ENCODE peak calls at places on chromosomes 4 and X, in five cellular contexts. B is cardiac muscle cell, C is tibial artery, T is fibroblast of lung, G is MM.1S. U is an unnamed sample. For H3K4me1 and H3K27me3, the result is how much of the 10 kb centered on the place peaks cover.

GRCh38 chrX:149631293-149632165 is at the start of gene TMEM185A:
- DNase-seq in G (peak), T (peak), B (peak), C (peak), U (peak)

GRCh38 chr4:882646-883045 is 49.5 kb downstream of the GAK start:
- DNase-seq in T (no peak), B (no peak), C (no peak), G (no peak), U (no peak)

GRCh38 chr4:75634281-75634680 is 4.0 kb upstream of the CDKL2 start:
- DNase-seq in T (no peak), C (no peak), G (no peak), B (no peak), U (no peak)

GRCh38 chr4:53587123-53587522 is 4.2 kb downstream of the LNX1 start:
- DNase-seq in T (no peak), B (no peak), C (no peak), G (no peak), U (no peak)

GRCh38 chrX:68647156-68647957 is at the start of gene STARD8:
- DNase-seq in C (peak), T (peak), B (peak), G (no peak), U (no peak)

GRCh38 chr4:14168919-14169318 is 541.4 kb upstream of the BOD1L1 start:
- DNase-seq in T (peak), B (peak), G (no peak), C (no peak), U (no peak)

GRCh38 chr4:176601156-176601555 is 191.6 kb downstream of the VEGFC start:
- DNase-seq in B (no peak), G (no peak), C (no peak), T (no peak), U (no peak)

GRCh38 chr4:7523526-7523925 is 88.8 kb upstream of the PSAPL1 start:
- DNase-seq in G (no peak), B (no peak), C (no peak), T (no peak), U (no peak)

GRCh38 chrX:119072771-119073170 is at the start of gene CT47C1:
- DNase-seq in T (peak), G (no peak), C (no peak), B (no peak), U (no peak)

GRCh38 chr4:83503974-83504373 is 19.1 kb upstream of the ABRAXAS1 start:
- DNase-seq in B (no peak), T (no peak), G (no peak), C (no peak), U (no peak)

GRCh38 chr4:182789588-182789987 is 127.6 kb downstream of the DCTD start:
- DNase-seq in B (no peak), C (no peak), G (no peak), T (no peak), U (no peak)

GRCh38 chr4:8517946-8518345 is 62.2 kb upstream of the GPR78 start:
- DNase-seq in T (no peak), C (no peak), G (no peak), B (no peak), U (no peak)

GRCh38 chr4:184653650-184654049 is 4.1 kb downstream of the PRIMPOL start:
- DNase-seq in T (no peak), C (no peak), B (no peak), G (no peak), U (no peak)

GRCh38 chr4:184812651-184813181 is 13.1 kb downstream of the ACSL1 start:
- DNase-seq in G (no peak), B (no peak), T (peak), C (peak), U (no peak)

GRCh38 chr4:101948951-101949350 is 158.4 kb downstream of the BANK1 start:
- DNase-seq in B (no peak), T (no peak), G (no peak), C (no peak), U (no peak)
- H3K4me1 ChIP-seq in B (under half), T (under half), G (under half), C (under half), U (under half)

GRCh38 chr4:55017406-55017805 is 108.0 kb downstream of the KDR start:
- DNase-seq in B (no peak), T (no peak), C (no peak), G (no peak), U (no peak)
- H3K27me3 ChIP-seq in B (under half), T (under half), C (under half), G (under half), U (under half)

DNA sequence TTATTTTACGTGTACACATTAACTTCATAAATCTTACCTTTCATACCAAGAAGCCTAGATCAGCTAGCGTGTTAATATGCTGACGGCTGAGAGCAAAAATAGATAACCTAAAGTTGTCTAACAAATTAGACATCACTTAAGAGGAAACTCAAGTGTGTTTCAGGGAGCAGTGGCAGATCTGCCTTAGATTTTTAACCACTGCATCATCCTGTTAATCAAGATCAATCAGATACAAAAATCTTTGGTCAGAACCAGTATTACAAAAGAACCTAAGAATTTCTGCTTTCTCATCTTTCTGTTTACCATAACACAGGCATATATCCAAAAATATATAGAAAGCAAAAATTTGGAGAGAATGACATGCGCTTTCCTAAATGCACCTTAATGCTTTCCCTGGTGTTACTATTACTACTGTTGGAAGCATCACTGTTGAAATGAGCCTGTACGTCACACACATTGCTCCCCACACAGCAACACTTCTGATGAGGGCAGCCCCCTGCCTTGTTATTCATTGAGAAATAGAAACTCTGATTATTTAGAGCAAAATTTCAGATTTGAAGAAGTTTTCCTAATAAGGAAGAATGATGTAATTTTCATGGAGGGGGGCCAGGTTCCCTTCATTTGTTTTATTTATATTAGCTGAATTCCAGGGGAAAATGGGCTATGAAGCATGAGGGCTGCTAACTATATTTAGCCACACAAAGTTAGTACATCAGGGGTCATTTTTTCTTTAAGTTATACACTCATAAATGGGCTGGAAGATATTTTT is 152.3 kb downstream of the CBR4 start:
- DNase-seq in G (no peak), T (peak), C (no peak), B (no peak), U (no peak)
- H3K4me1 ChIP-seq in G (under half), T (under half), C (half or more), B (under half), U (under half)

GRCh38 chrX:114584434-114584943 is 603 bp downstream of the HTR2C start:
- DNase-seq in G (no peak), C (no peak), T (no peak), B (peak), U (no peak)

GRCh38 chrX:114582264-114582632 is 1.6 kb upstream of the HTR2C start:
- DNase-seq in B (no peak), G (no peak), C (no peak), T (no peak), U (no peak)

GRCh38 chrX:114582698-114583395 is 1.0 kb upstream of the HTR2C start:
- DNase-seq in C (no peak), T (no peak), G (no peak), B (peak), U (no peak)

GRCh38 chrX:114583646-114584433 is at the start of gene HTR2C:
- DNase-seq in B (no peak), T (no peak), G (no peak), C (no peak), U (no peak)

GRCh38 chrX:114584983-114585842 is 1.3 kb downstream of the HTR2C start:
- DNase-seq in B (no peak), G (no peak), T (no peak), C (no peak), U (no peak)
- H3K27me3 ChIP-seq in B (half or more), G (under half), T (under half), C (under half), U (under half)

GRCh38 chrX:48035891-48036290 is 29.1 kb downstream of the SPACA5 start:
- DNase-seq in G (no peak), C (no peak), T (no peak), B (peak), U (no peak)

GRCh38 chrX:48028091-48028490 is 21.3 kb downstream of the SPACA5 start:
- DNase-seq in T (no peak), B (no peak), G (no peak), C (no peak), U (no peak)

GRCh38 chrX:48025561-48025960 is 18.8 kb downstream of the SPACA5 start:
- DNase-seq in B (peak), C (no peak), G (peak), T (peak), U (no peak)

GRCh38 chrX:48030237-48030636 is 23.4 kb downstream of the SPACA5 start:
- DNase-seq in B (no peak), C (no peak), G (no peak), T (no peak), U (no peak)
- H3K4me1 ChIP-seq in B (under half), C (under half), G (under half), T (under half), U (under half)

GRCh38 chrX:17769701-17770269 is 32.5 kb downstream of the SCML1 start:
- DNase-seq in T (no peak), B (no peak), G (no peak), C (no peak), U (no peak)
- H3K27me3 ChIP-seq in T (under half), B (under half), G (under half), C (under half), U (under half)

GRCh38 chr4:73585345-73585744 is 34.9 kb downstream of the RASSF6 start:
- DNase-seq in T (peak), G (no peak), B (no peak), C (no peak), U (no peak)

GRCh38 chr4:73589261-73589847 is 30.9 kb downstream of the RASSF6 start:
- DNase-seq in G (peak), T (peak), B (no peak), C (no peak), U (no peak)

GRCh38 chr4:73586040-73586439 is 34.2 kb downstream of the RASSF6 start:
- DNase-seq in B (no peak), G (no peak), T (no peak), C (no peak), U (no peak)

GRCh38 chr4:73589887-73590801 is 30.1 kb downstream of the RASSF6 start:
- DNase-seq in G (peak), B (no peak), T (no peak), C (no peak), U (no peak)

GRCh38 chr4:73588613-73589012 is 31.6 kb downstream of the RASSF6 start:
- DNase-seq in T (no peak), B (no peak), C (no peak), G (no peak), U (no peak)
- H3K4me1 ChIP-seq in T (under half), B (under half), C (under half), G (under half), U (under half)

DNA sequence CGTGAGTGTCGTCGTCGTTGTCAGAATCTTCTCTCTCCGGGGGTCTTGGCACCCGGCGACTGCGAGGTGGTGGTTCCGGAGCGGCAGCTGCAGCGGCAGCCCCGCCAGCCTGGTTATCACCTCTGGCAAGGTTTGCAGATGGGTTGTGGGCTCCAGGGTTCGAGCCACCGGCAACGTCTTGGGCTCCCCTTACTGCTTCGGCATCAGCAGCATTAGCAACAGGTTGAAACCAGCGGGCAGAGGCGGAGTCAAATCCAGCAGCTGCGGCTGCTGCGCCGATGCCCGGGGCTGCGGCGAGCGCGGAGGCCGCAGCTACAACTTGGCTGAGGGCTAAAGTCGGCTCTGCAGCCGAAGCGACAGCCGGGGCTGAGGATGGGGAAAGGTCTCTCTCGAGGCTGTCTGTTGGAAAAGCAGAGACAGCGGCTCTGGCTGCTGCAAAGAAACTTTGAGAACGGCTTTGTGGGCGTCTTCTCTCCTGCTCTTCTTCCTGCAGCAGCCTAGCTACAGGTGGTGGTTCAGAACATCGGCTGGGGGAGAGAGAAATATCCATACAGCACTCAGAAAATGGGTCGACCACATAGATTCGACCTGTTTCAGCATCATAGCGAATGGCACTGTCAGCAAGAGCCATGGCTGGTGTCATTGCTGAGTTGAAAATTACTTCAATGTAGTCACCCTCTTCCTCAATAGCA is 3.6 kb downstream of the IRS4 start:
- DNase-seq in B (peak), G (peak), C (no peak), T (no peak), U (no peak)
- H3K27me3 ChIP-seq in B (half or more), G (under half), C (under half), T (under half), U (under half)